ENCODE peak calls at places on chromosomes 5 and 9, in six cellular contexts. L is AG10803; V is HEK293T; K is activated effector memory CD4-positive, alpha-beta T cell treated with anti-CD3 and anti-CD28 coated beads, Interleukin-2, amount 50 U/mL, for 16 hours; H is frontal cortex; C is ovary. R is an unnamed sample.

GRCh38 chr9:99106044-99106375 is 1.1 kb downstream of the TGFBR1 start:
- DNase-seq in H (no peak), C (no peak), K (no peak), V (no peak), L (no peak), R (no peak)

GRCh38 chr9:116978155-116978554 is 291.1 kb downstream of the TRIM32 start:
- DNase-seq in L (no peak), H (no peak), C (no peak), V (no peak), K (no peak), R (no peak)

GRCh38 chr9:93501406-93501805 is 48.0 kb upstream of the FAM120AOS start:
- DNase-seq in H (peak; percentile 20), L (peak; percentile 28), C (no peak), K (no peak), V (no peak), R (no peak)

GRCh38 chr9:76630916-76631315 is 133.3 kb upstream of the PCA3 start:
- DNase-seq in V (no peak), C (no peak), L (no peak), H (no peak), K (no peak), R (no peak)

GRCh38 chr5:131649160-131649559 is 14.1 kb upstream of the RAPGEF6 start:
- DNase-seq in C (no peak), L (no peak), H (no peak), V (no peak), K (no peak), R (no peak)

GRCh38 chr9:129111762-129112151 is 542 bp downstream of the PTPA start:
- DNase-seq in C (no peak), K (peak; percentile 72), H (no peak), V (peak; percentile 61), L (peak; percentile 48), R (peak; percentile 12)

GRCh38 chr5:179393078-179393477 is 47.8 kb upstream of the ADAMTS2 start:
- DNase-seq in C (no peak), V (no peak), L (peak; percentile 55), H (no peak), K (no peak), R (no peak)

GRCh38 chr9:75962186-75963036 is 71.9 kb downstream of the PCSK5 start:
- DNase-seq in V (no peak), K (no peak), L (peak; percentile 21), C (peak; percentile 48), H (no peak), R (no peak)

GRCh38 chr5:10859393-10860195 is 98.6 kb upstream of the DAP start:
- DNase-seq in H (no peak), L (no peak), V (no peak), K (no peak), C (no peak), R (no peak)

GRCh38 chr5:16909464-16909863 is 26.6 kb downstream of the MYO10 start:
- DNase-seq in V (no peak), C (no peak), H (no peak), K (no peak), L (no peak), R (no peak)

GRCh38 chr5:132753135-132753987 is 6.1 kb downstream of the CCNI2 start:
- DNase-seq in K (peak; percentile 60), L (no peak), V (peak; percentile 30), C (no peak), H (no peak), R (peak; percentile 30)

GRCh38 chr9:94812343-94812742 is 85.8 kb downstream of the AOPEP start:
- DNase-seq in H (no peak), L (peak; percentile 81), V (no peak), K (no peak), C (no peak), R (peak; percentile 46)

GRCh38 chr9:109506097-109506712 is 8.1 kb upstream of the PTPN3 start:
- DNase-seq in K (no peak), C (no peak), L (no peak), H (no peak), V (no peak), R (no peak)

GRCh38 chr9:121210536-121210935 is 8.9 kb upstream of the RAB14 start:
- DNase-seq in C (no peak), H (no peak), L (peak; percentile 47), V (no peak), K (no peak), R (no peak)

GRCh38 chr5:145585443-145586148 is 249.5 kb downstream of the PRELID2 start:
- DNase-seq in V (no peak), C (no peak), H (no peak), K (no peak), L (no peak), R (no peak)

GRCh38 chr9:117487555-117488175 is 72.8 kb upstream of the ASTN2 start:
- DNase-seq in H (peak; percentile 50), L (peak; percentile 51), K (peak; percentile 67), C (peak; percentile 43), V (peak; percentile 84), R (peak; percentile 53)

GRCh38 chr9:82613516-82613915 is 449.4 kb downstream of the RASEF start:
- DNase-seq in L (no peak), K (no peak), V (no peak), C (no peak), H (no peak), R (no peak)

GRCh38 chr9:128361296-128361980 is 9.7 kb upstream of the URM1 start:
- DNase-seq in K (no peak), H (no peak), V (no peak), L (no peak), C (no peak), R (no peak)

GRCh38 chr5:17696625-17697024 is 62.4 kb downstream of the TAF11L14 start:
- DNase-seq in V (no peak), H (no peak), C (no peak), K (no peak), L (no peak), R (no peak)